ENCODE peak calls at places on chromosome 3, in seven cellular contexts. One of them, this sample, is unnamed.

GRCh38 chr3:37291275-37291700 is 116.9 kb upstream of the LRRFIP2 start:
- DNase-seq in kidney tubule cell: peak; percentile 59
- DNase-seq in kidney epithelial cell: peak; percentile 16
- DNase-seq in stimulated activated CD8-positive, alpha-beta memory T cell treated with anti-CD3 and anti-CD28 coated beads, Interleukin-4, amount 100 ng/mL, for 1 hour: no peak
- DNase-seq in DMS 273 treated with DMSO at 0.1 percent for 48 hours: no peak
- DNase-seq in neural crest cell: no peak
- DNase-seq in activated CD4-positive, alpha-beta T cell treated with anti-CD3 and anti-CD28 coated beads, Interleukin-2, amount 50 U/mL, for 24 hours: no peak
- DNase-seq in this sample: no peak

GRCh38 chr3:126136428-126137220 is 43.8 kb downstream of the ALDH1L1 start:
- DNase-seq in activated CD4-positive, alpha-beta T cell treated with anti-CD3 and anti-CD28 coated beads, Interleukin-2, amount 50 U/mL, for 24 hours: no peak
- DNase-seq in kidney epithelial cell: no peak
- DNase-seq in neural crest cell: no peak
- DNase-seq in stimulated activated CD8-positive, alpha-beta memory T cell treated with anti-CD3 and anti-CD28 coated beads, Interleukin-4, amount 100 ng/mL, for 1 hour: no peak
- DNase-seq in kidney tubule cell: no peak
- DNase-seq in DMS 273 treated with DMSO at 0.1 percent for 48 hours: no peak
- DNase-seq in this sample: no peak

GRCh38 chr3:24492971-24493551 is 1.6 kb downstream of the THRB start:
- DNase-seq in neural crest cell: no peak
- DNase-seq in kidney tubule cell: no peak
- DNase-seq in activated CD4-positive, alpha-beta T cell treated with anti-CD3 and anti-CD28 coated beads, Interleukin-2, amount 50 U/mL, for 24 hours: no peak
- DNase-seq in kidney epithelial cell: no peak
- DNase-seq in DMS 273 treated with DMSO at 0.1 percent for 48 hours: no peak
- DNase-seq in stimulated activated CD8-positive, alpha-beta memory T cell treated with anti-CD3 and anti-CD28 coated beads, Interleukin-4, amount 100 ng/mL, for 1 hour: no peak
- DNase-seq in this sample: no peak

GRCh38 chr3:23944007-23944760 is 902 bp upstream of the NR1D2 start:
- DNase-seq in stimulated activated CD8-positive, alpha-beta memory T cell treated with anti-CD3 and anti-CD28 coated beads, Interleukin-4, amount 100 ng/mL, for 1 hour: no peak
- DNase-seq in kidney epithelial cell: no peak
- DNase-seq in kidney tubule cell: no peak
- DNase-seq in activated CD4-positive, alpha-beta T cell treated with anti-CD3 and anti-CD28 coated beads, Interleukin-2, amount 50 U/mL, for 24 hours: no peak
- DNase-seq in DMS 273 treated with DMSO at 0.1 percent for 48 hours: no peak
- DNase-seq in neural crest cell: no peak
- DNase-seq in this sample: no peak

GRCh38 chr3:177448987-177449975 is 252.0 kb upstream of the TBL1XR1 start:
- DNase-seq in neural crest cell: no peak
- DNase-seq in stimulated activated CD8-positive, alpha-beta memory T cell treated with anti-CD3 and anti-CD28 coated beads, Interleukin-4, amount 100 ng/mL, for 1 hour: no peak
- DNase-seq in activated CD4-positive, alpha-beta T cell treated with anti-CD3 and anti-CD28 coated beads, Interleukin-2, amount 50 U/mL, for 24 hours: no peak
- DNase-seq in DMS 273 treated with DMSO at 0.1 percent for 48 hours: no peak
- DNase-seq in kidney epithelial cell: peak; percentile 86
- DNase-seq in kidney tubule cell: peak; percentile 98
- DNase-seq in this sample: no peak

GRCh38 chr3:11964553-11964952 is 39.6 kb upstream of the SYN2 start:
- DNase-seq in kidney tubule cell: no peak
- DNase-seq in neural crest cell: no peak
- DNase-seq in activated CD4-positive, alpha-beta T cell treated with anti-CD3 and anti-CD28 coated beads, Interleukin-2, amount 50 U/mL, for 24 hours: no peak
- DNase-seq in kidney epithelial cell: no peak
- DNase-seq in stimulated activated CD8-positive, alpha-beta memory T cell treated with anti-CD3 and anti-CD28 coated beads, Interleukin-4, amount 100 ng/mL, for 1 hour: no peak
- DNase-seq in DMS 273 treated with DMSO at 0.1 percent for 48 hours: no peak
- DNase-seq in this sample: no peak

GRCh38 chr3:190701096-190701532 is 161.4 kb downstream of the GMNC start:
- DNase-seq in activated CD4-positive, alpha-beta T cell treated with anti-CD3 and anti-CD28 coated beads, Interleukin-2, amount 50 U/mL, for 24 hours: no peak
- DNase-seq in neural crest cell: no peak
- DNase-seq in DMS 273 treated with DMSO at 0.1 percent for 48 hours: no peak
- DNase-seq in kidney tubule cell: peak; percentile 73
- DNase-seq in stimulated activated CD8-positive, alpha-beta memory T cell treated with anti-CD3 and anti-CD28 coated beads, Interleukin-4, amount 100 ng/mL, for 1 hour: no peak
- DNase-seq in kidney epithelial cell: peak; percentile 43
- DNase-seq in this sample: no peak

GRCh38 chr3:44223274-44223673 is 18.4 kb upstream of the TOPAZ1 start:
- DNase-seq in activated CD4-positive, alpha-beta T cell treated with anti-CD3 and anti-CD28 coated beads, Interleukin-2, amount 50 U/mL, for 24 hours: no peak
- DNase-seq in kidney epithelial cell: no peak
- DNase-seq in stimulated activated CD8-positive, alpha-beta memory T cell treated with anti-CD3 and anti-CD28 coated beads, Interleukin-4, amount 100 ng/mL, for 1 hour: no peak
- DNase-seq in DMS 273 treated with DMSO at 0.1 percent for 48 hours: no peak
- DNase-seq in kidney tubule cell: no peak
- DNase-seq in neural crest cell: no peak
- DNase-seq in this sample: no peak

GRCh38 chr3:119700269-119700919 is 2.4 kb upstream of the CFAP91 start:
- DNase-seq in kidney tubule cell: peak; percentile 91
- DNase-seq in activated CD4-positive, alpha-beta T cell treated with anti-CD3 and anti-CD28 coated beads, Interleukin-2, amount 50 U/mL, for 24 hours: no peak
- DNase-seq in neural crest cell: no peak
- DNase-seq in DMS 273 treated with DMSO at 0.1 percent for 48 hours: no peak
- DNase-seq in kidney epithelial cell: peak; percentile 34
- DNase-seq in stimulated activated CD8-positive, alpha-beta memory T cell treated with anti-CD3 and anti-CD28 coated beads, Interleukin-4, amount 100 ng/mL, for 1 hour: no peak
- DNase-seq in this sample: no peak

GRCh38 chr3:1019157-1019556 is 73.7 kb upstream of the CNTN6 start:
- DNase-seq in neural crest cell: no peak
- DNase-seq in kidney epithelial cell: no peak
- DNase-seq in DMS 273 treated with DMSO at 0.1 percent for 48 hours: no peak
- DNase-seq in kidney tubule cell: no peak
- DNase-seq in activated CD4-positive, alpha-beta T cell treated with anti-CD3 and anti-CD28 coated beads, Interleukin-2, amount 50 U/mL, for 24 hours: no peak
- DNase-seq in stimulated activated CD8-positive, alpha-beta memory T cell treated with anti-CD3 and anti-CD28 coated beads, Interleukin-4, amount 100 ng/mL, for 1 hour: no peak
- DNase-seq in this sample: no peak

GRCh38 chr3:196554205-196554604 is 14.1 kb downstream of the WDR53 start:
- DNase-seq in stimulated activated CD8-positive, alpha-beta memory T cell treated with anti-CD3 and anti-CD28 coated beads, Interleukin-4, amount 100 ng/mL, for 1 hour: no peak
- DNase-seq in kidney epithelial cell: no peak
- DNase-seq in kidney tubule cell: no peak
- DNase-seq in DMS 273 treated with DMSO at 0.1 percent for 48 hours: no peak
- DNase-seq in activated CD4-positive, alpha-beta T cell treated with anti-CD3 and anti-CD28 coated beads, Interleukin-2, amount 50 U/mL, for 24 hours: no peak
- DNase-seq in neural crest cell: no peak
- DNase-seq in this sample: no peak

GRCh38 chr3:62558549-62559112 is 185.3 kb upstream of the FEZF2 start:
- DNase-seq in kidney tubule cell: peak; percentile 16
- DNase-seq in stimulated activated CD8-positive, alpha-beta memory T cell treated with anti-CD3 and anti-CD28 coated beads, Interleukin-4, amount 100 ng/mL, for 1 hour: no peak
- DNase-seq in activated CD4-positive, alpha-beta T cell treated with anti-CD3 and anti-CD28 coated beads, Interleukin-2, amount 50 U/mL, for 24 hours: no peak
- DNase-seq in DMS 273 treated with DMSO at 0.1 percent for 48 hours: no peak
- DNase-seq in kidney epithelial cell: no peak
- DNase-seq in neural crest cell: peak; percentile 59
- DNase-seq in this sample: peak; percentile 5

GRCh38 chr3:176274161-176274560 is 923.1 kb downstream of the TBL1XR1 start:
- DNase-seq in kidney tubule cell: no peak
- DNase-seq in DMS 273 treated with DMSO at 0.1 percent for 48 hours: no peak
- DNase-seq in activated CD4-positive, alpha-beta T cell treated with anti-CD3 and anti-CD28 coated beads, Interleukin-2, amount 50 U/mL, for 24 hours: no peak
- DNase-seq in kidney epithelial cell: no peak
- DNase-seq in stimulated activated CD8-positive, alpha-beta memory T cell treated with anti-CD3 and anti-CD28 coated beads, Interleukin-4, amount 100 ng/mL, for 1 hour: no peak
- DNase-seq in neural crest cell: no peak
- DNase-seq in this sample: peak; percentile 86

GRCh38 chr3:50584391-50584790 is 15.1 kb downstream of the HEMK1 start:
- DNase-seq in kidney tubule cell: no peak
- DNase-seq in stimulated activated CD8-positive, alpha-beta memory T cell treated with anti-CD3 and anti-CD28 coated beads, Interleukin-4, amount 100 ng/mL, for 1 hour: no peak
- DNase-seq in kidney epithelial cell: no peak
- DNase-seq in neural crest cell: no peak
- DNase-seq in DMS 273 treated with DMSO at 0.1 percent for 48 hours: no peak
- DNase-seq in activated CD4-positive, alpha-beta T cell treated with anti-CD3 and anti-CD28 coated beads, Interleukin-2, amount 50 U/mL, for 24 hours: no peak
- DNase-seq in this sample: no peak

GRCh38 chr3:24519368-24520100 is 24.9 kb upstream of the THRB start:
- DNase-seq in kidney tubule cell: peak; percentile 49
- DNase-seq in stimulated activated CD8-positive, alpha-beta memory T cell treated with anti-CD3 and anti-CD28 coated beads, Interleukin-4, amount 100 ng/mL, for 1 hour: no peak
- DNase-seq in DMS 273 treated with DMSO at 0.1 percent for 48 hours: no peak
- DNase-seq in neural crest cell: no peak
- DNase-seq in activated CD4-positive, alpha-beta T cell treated with anti-CD3 and anti-CD28 coated beads, Interleukin-2, amount 50 U/mL, for 24 hours: no peak
- DNase-seq in kidney epithelial cell: no peak
- DNase-seq in this sample: no peak

GRCh38 chr3:66402596-66403267 is 98.1 kb downstream of the LRIG1 start:
- DNase-seq in DMS 273 treated with DMSO at 0.1 percent for 48 hours: no peak
- DNase-seq in kidney epithelial cell: no peak
- DNase-seq in stimulated activated CD8-positive, alpha-beta memory T cell treated with anti-CD3 and anti-CD28 coated beads, Interleukin-4, amount 100 ng/mL, for 1 hour: no peak
- DNase-seq in neural crest cell: no peak
- DNase-seq in kidney tubule cell: no peak
- DNase-seq in activated CD4-positive, alpha-beta T cell treated with anti-CD3 and anti-CD28 coated beads, Interleukin-2, amount 50 U/mL, for 24 hours: no peak
- DNase-seq in this sample: no peak

GRCh38 chr3:47841786-47842349 is 38.9 kb downstream of the DHX30 start:
- DNase-seq in kidney epithelial cell: no peak
- DNase-seq in neural crest cell: no peak
- DNase-seq in stimulated activated CD8-positive, alpha-beta memory T cell treated with anti-CD3 and anti-CD28 coated beads, Interleukin-4, amount 100 ng/mL, for 1 hour: no peak
- DNase-seq in activated CD4-positive, alpha-beta T cell treated with anti-CD3 and anti-CD28 coated beads, Interleukin-2, amount 50 U/mL, for 24 hours: no peak
- DNase-seq in kidney tubule cell: no peak
- DNase-seq in DMS 273 treated with DMSO at 0.1 percent for 48 hours: no peak
- DNase-seq in this sample: no peak

GRCh38 chr3:159765860-159766294 is 222.8 kb upstream of the IL12A start:
- DNase-seq in neural crest cell: no peak
- DNase-seq in kidney epithelial cell: no peak
- DNase-seq in stimulated activated CD8-positive, alpha-beta memory T cell treated with anti-CD3 and anti-CD28 coated beads, Interleukin-4, amount 100 ng/mL, for 1 hour: no peak
- DNase-seq in kidney tubule cell: no peak
- DNase-seq in activated CD4-positive, alpha-beta T cell treated with anti-CD3 and anti-CD28 coated beads, Interleukin-2, amount 50 U/mL, for 24 hours: no peak
- DNase-seq in DMS 273 treated with DMSO at 0.1 percent for 48 hours: peak; percentile 87
- DNase-seq in this sample: no peak

GRCh38 chr3:41362638-41363559 is 163.6 kb downstream of the CTNNB1 start:
- DNase-seq in kidney epithelial cell: no peak
- DNase-seq in neural crest cell: peak; percentile 34
- DNase-seq in stimulated activated CD8-positive, alpha-beta memory T cell treated with anti-CD3 and anti-CD28 coated beads, Interleukin-4, amount 100 ng/mL, for 1 hour: no peak
- DNase-seq in DMS 273 treated with DMSO at 0.1 percent for 48 hours: peak; percentile 59
- DNase-seq in activated CD4-positive, alpha-beta T cell treated with anti-CD3 and anti-CD28 coated beads, Interleukin-2, amount 50 U/mL, for 24 hours: no peak
- DNase-seq in kidney tubule cell: peak; percentile 52
- DNase-seq in this sample: no peak

GRCh38 chr3:10395671-10396070 is 74.8 kb upstream of the SEC13 start:
- DNase-seq in kidney tubule cell: no peak
- DNase-seq in stimulated activated CD8-positive, alpha-beta memory T cell treated with anti-CD3 and anti-CD28 coated beads, Interleukin-4, amount 100 ng/mL, for 1 hour: peak; percentile 13
- DNase-seq in DMS 273 treated with DMSO at 0.1 percent for 48 hours: no peak
- DNase-seq in neural crest cell: no peak
- DNase-seq in activated CD4-positive, alpha-beta T cell treated with anti-CD3 and anti-CD28 coated beads, Interleukin-2, amount 50 U/mL, for 24 hours: no peak
- DNase-seq in kidney epithelial cell: no peak
- DNase-seq in this sample: no peak

GRCh38 chr3:155805204-155805801 is 775 bp downstream of the C3orf33 start:
- DNase-seq in neural crest cell: peak; percentile 6
- DNase-seq in DMS 273 treated with DMSO at 0.1 percent for 48 hours: no peak
- DNase-seq in kidney tubule cell: peak; percentile 56
- DNase-seq in stimulated activated CD8-positive, alpha-beta memory T cell treated with anti-CD3 and anti-CD28 coated beads, Interleukin-4, amount 100 ng/mL, for 1 hour: no peak
- DNase-seq in activated CD4-positive, alpha-beta T cell treated with anti-CD3 and anti-CD28 coated beads, Interleukin-2, amount 50 U/mL, for 24 hours: no peak
- DNase-seq in kidney epithelial cell: no peak
- DNase-seq in this sample: no peak

GRCh38 chr3:106963446-106963845 is 413.8 kb upstream of the CCDC54 start:
- DNase-seq in kidney epithelial cell: no peak
- DNase-seq in kidney tubule cell: no peak
- DNase-seq in activated CD4-positive, alpha-beta T cell treated with anti-CD3 and anti-CD28 coated beads, Interleukin-2, amount 50 U/mL, for 24 hours: no peak
- DNase-seq in stimulated activated CD8-positive, alpha-beta memory T cell treated with anti-CD3 and anti-CD28 coated beads, Interleukin-4, amount 100 ng/mL, for 1 hour: no peak
- DNase-seq in DMS 273 treated with DMSO at 0.1 percent for 48 hours: no peak
- DNase-seq in neural crest cell: no peak
- DNase-seq in this sample: no peak

GRCh38 chr3:156892701-156893100 is 66.5 kb downstream of the LEKR1 start:
- DNase-seq in kidney epithelial cell: no peak
- DNase-seq in stimulated activated CD8-positive, alpha-beta memory T cell treated with anti-CD3 and anti-CD28 coated beads, Interleukin-4, amount 100 ng/mL, for 1 hour: no peak
- DNase-seq in kidney tubule cell: peak; percentile 75
- DNase-seq in DMS 273 treated with DMSO at 0.1 percent for 48 hours: no peak
- DNase-seq in neural crest cell: no peak
- DNase-seq in activated CD4-positive, alpha-beta T cell treated with anti-CD3 and anti-CD28 coated beads, Interleukin-2, amount 50 U/mL, for 24 hours: no peak
- DNase-seq in this sample: no peak

GRCh38 chr3:11591006-11591360 is 52.7 kb downstream of the VGLL4 start:
- DNase-seq in DMS 273 treated with DMSO at 0.1 percent for 48 hours: no peak
- DNase-seq in stimulated activated CD8-positive, alpha-beta memory T cell treated with anti-CD3 and anti-CD28 coated beads, Interleukin-4, amount 100 ng/mL, for 1 hour: no peak
- DNase-seq in kidney epithelial cell: no peak
- DNase-seq in kidney tubule cell: peak; percentile 36
- DNase-seq in neural crest cell: no peak
- DNase-seq in activated CD4-positive, alpha-beta T cell treated with anti-CD3 and anti-CD28 coated beads, Interleukin-2, amount 50 U/mL, for 24 hours: no peak
- DNase-seq in this sample: no peak

GRCh38 chr3:127406309-127407025 is 118.6 kb upstream of the PRR20G start:
- DNase-seq in kidney epithelial cell: no peak
- DNase-seq in kidney tubule cell: peak; percentile 47
- DNase-seq in stimulated activated CD8-positive, alpha-beta memory T cell treated with anti-CD3 and anti-CD28 coated beads, Interleukin-4, amount 100 ng/mL, for 1 hour: no peak
- DNase-seq in activated CD4-positive, alpha-beta T cell treated with anti-CD3 and anti-CD28 coated beads, Interleukin-2, amount 50 U/mL, for 24 hours: no peak
- DNase-seq in neural crest cell: no peak
- DNase-seq in DMS 273 treated with DMSO at 0.1 percent for 48 hours: no peak
- DNase-seq in this sample: no peak

GRCh38 chr3:196179380-196180308 is 31.6 kb downstream of the ZDHHC19 start:
- DNase-seq in activated CD4-positive, alpha-beta T cell treated with anti-CD3 and anti-CD28 coated beads, Interleukin-2, amount 50 U/mL, for 24 hours: peak; percentile 68
- DNase-seq in stimulated activated CD8-positive, alpha-beta memory T cell treated with anti-CD3 and anti-CD28 coated beads, Interleukin-4, amount 100 ng/mL, for 1 hour: peak; percentile 74
- DNase-seq in kidney tubule cell: peak; percentile 62
- DNase-seq in neural crest cell: peak; percentile 35
- DNase-seq in DMS 273 treated with DMSO at 0.1 percent for 48 hours: peak; percentile 93
- DNase-seq in kidney epithelial cell: no peak
- DNase-seq in this sample: no peak

GRCh38 chr3:144344925-144345548 is 373.4 kb downstream of the DIPK2A start:
- DNase-seq in DMS 273 treated with DMSO at 0.1 percent for 48 hours: no peak
- DNase-seq in kidney tubule cell: no peak
- DNase-seq in neural crest cell: no peak
- DNase-seq in stimulated activated CD8-positive, alpha-beta memory T cell treated with anti-CD3 and anti-CD28 coated beads, Interleukin-4, amount 100 ng/mL, for 1 hour: no peak
- DNase-seq in kidney epithelial cell: no peak
- DNase-seq in activated CD4-positive, alpha-beta T cell treated with anti-CD3 and anti-CD28 coated beads, Interleukin-2, amount 50 U/mL, for 24 hours: no peak
- DNase-seq in this sample: no peak

GRCh38 chr3:62238431-62238830 is 134.9 kb downstream of the FEZF2 start:
- DNase-seq in neural crest cell: no peak
- DNase-seq in kidney tubule cell: no peak
- DNase-seq in stimulated activated CD8-positive, alpha-beta memory T cell treated with anti-CD3 and anti-CD28 coated beads, Interleukin-4, amount 100 ng/mL, for 1 hour: no peak
- DNase-seq in activated CD4-positive, alpha-beta T cell treated with anti-CD3 and anti-CD28 coated beads, Interleukin-2, amount 50 U/mL, for 24 hours: no peak
- DNase-seq in DMS 273 treated with DMSO at 0.1 percent for 48 hours: no peak
- DNase-seq in kidney epithelial cell: no peak
- DNase-seq in this sample: peak; percentile 52

GRCh38 chr3:126128504-126129407 is 44.8 kb upstream of the SLC41A3 start:
- DNase-seq in kidney epithelial cell: no peak
- DNase-seq in stimulated activated CD8-positive, alpha-beta memory T cell treated with anti-CD3 and anti-CD28 coated beads, Interleukin-4, amount 100 ng/mL, for 1 hour: no peak
- DNase-seq in activated CD4-positive, alpha-beta T cell treated with anti-CD3 and anti-CD28 coated beads, Interleukin-2, amount 50 U/mL, for 24 hours: no peak
- DNase-seq in kidney tubule cell: no peak
- DNase-seq in DMS 273 treated with DMSO at 0.1 percent for 48 hours: no peak
- DNase-seq in neural crest cell: no peak
- DNase-seq in this sample: no peak

GRCh38 chr3:192986399-192986798 is 68.7 kb upstream of the MB21D2 start:
- DNase-seq in neural crest cell: no peak
- DNase-seq in kidney epithelial cell: no peak
- DNase-seq in activated CD4-positive, alpha-beta T cell treated with anti-CD3 and anti-CD28 coated beads, Interleukin-2, amount 50 U/mL, for 24 hours: no peak
- DNase-seq in stimulated activated CD8-positive, alpha-beta memory T cell treated with anti-CD3 and anti-CD28 coated beads, Interleukin-4, amount 100 ng/mL, for 1 hour: no peak
- DNase-seq in kidney tubule cell: no peak
- DNase-seq in DMS 273 treated with DMSO at 0.1 percent for 48 hours: no peak
- DNase-seq in this sample: no peak

GRCh38 chr3:140972833-140973232 is 31.2 kb downstream of the SLC25A36 start:
- DNase-seq in kidney tubule cell: peak; percentile 22
- DNase-seq in stimulated activated CD8-positive, alpha-beta memory T cell treated with anti-CD3 and anti-CD28 coated beads, Interleukin-4, amount 100 ng/mL, for 1 hour: no peak
- DNase-seq in neural crest cell: no peak
- DNase-seq in DMS 273 treated with DMSO at 0.1 percent for 48 hours: no peak
- DNase-seq in kidney epithelial cell: peak; percentile 4
- DNase-seq in activated CD4-positive, alpha-beta T cell treated with anti-CD3 and anti-CD28 coated beads, Interleukin-2, amount 50 U/mL, for 24 hours: no peak
- DNase-seq in this sample: no peak